ENCODE peak calls at places on chromosomes 7 and 10, in six cellular contexts. S, Q, D, R, F and N are unnamed samples.

GRCh38 chr7:94145602-94146001 is 141.4 kb upstream of the BET1 start:
- DNase-seq in S (peak; percentile 60), Q (no peak), R (no peak), F (no peak), D (no peak), N (no peak)

GRCh38 chr7:2628137-2628482 is 3.7 kb upstream of the TTYH3 start:
- DNase-seq in R (no peak), S (no peak), F (no peak), Q (no peak), D (no peak), N (no peak)

GRCh38 chr10:57506414-57507094 is 761.1 kb downstream of the IPMK start:
- DNase-seq in Q (no peak), R (no peak), F (no peak), D (no peak), S (no peak), N (no peak)

GRCh38 chr10:70578371-70578947 is 24.1 kb downstream of the PRF1 start:
- DNase-seq in R (peak; percentile 69), Q (peak; percentile 70), S (peak; percentile 52), D (no peak), F (no peak), N (no peak)

GRCh38 chr10:52967806-52968795 is 195.5 kb upstream of the MBL2 start:
- DNase-seq in F (no peak), Q (no peak), R (no peak), S (no peak), D (no peak), N (no peak)

GRCh38 chr7:134720091-134720935 is 59.1 kb upstream of the CALD1 start:
- DNase-seq in F (no peak), R (no peak), D (no peak), Q (no peak), S (peak; percentile 69), N (no peak)

GRCh38 chr10:29811751-29812427 is 177.1 kb upstream of the SVIL start:
- DNase-seq in R (no peak), S (peak; percentile 95), Q (no peak), D (peak; percentile 36), F (no peak), N (peak; percentile 63)

GRCh38 chr10:5545011-5545410 is 20.2 kb downstream of the CALML3 start:
- DNase-seq in D (no peak), Q (no peak), S (no peak), R (no peak), F (no peak), N (peak; percentile 2)

GRCh38 chr10:16891375-16892313 is 74.4 kb upstream of the RSU1 start:
- DNase-seq in D (peak; percentile 64), S (peak; percentile 76), F (no peak), Q (no peak), R (no peak), N (no peak)

GRCh38 chr7:128872394-128872824 is 9.8 kb downstream of the ATP6V1F start:
- DNase-seq in S (no peak), F (no peak), R (no peak), Q (no peak), D (no peak), N (no peak)
- TF ChIP-seq CTCF in S (peak; percentile 1), F (peak; percentile 8), R (no peak), Q (peak; percentile 48), D (no peak), N (no peak)

DNA sequence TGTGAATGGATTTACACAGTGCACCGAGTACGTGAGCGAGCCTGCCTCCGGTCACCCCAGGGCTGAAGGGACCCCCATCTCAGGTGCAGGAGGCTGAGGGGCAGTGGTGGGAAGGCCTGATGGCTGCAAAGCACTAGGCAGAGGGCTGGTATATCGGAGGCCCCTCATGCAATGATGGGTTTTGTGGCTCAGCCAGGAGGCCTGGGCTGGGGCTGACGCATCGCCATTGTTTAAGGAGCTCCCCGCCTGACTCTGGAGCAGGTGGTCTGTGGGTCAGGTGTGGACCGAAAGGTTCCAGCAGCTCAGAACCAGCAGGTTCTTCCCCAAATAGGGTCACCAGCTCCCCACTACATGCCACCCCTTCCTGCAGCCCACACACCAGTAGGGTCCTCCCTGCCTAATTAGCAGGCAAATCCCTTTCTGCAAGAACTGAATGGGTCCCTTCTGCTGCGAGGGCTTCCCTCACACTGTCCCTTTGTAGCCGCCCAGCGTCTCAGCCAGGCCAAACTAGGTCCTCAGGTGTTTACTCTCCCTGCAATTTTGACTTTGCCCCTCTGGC is 33.0 kb downstream of the OAT start:
- DNase-seq in F (no peak), S (no peak), R (no peak), Q (no peak), D (no peak), N (no peak)
- TF ChIP-seq CTCF in F (no peak), S (no peak), R (no peak), Q (no peak), D (no peak), N (no peak)

DNA sequence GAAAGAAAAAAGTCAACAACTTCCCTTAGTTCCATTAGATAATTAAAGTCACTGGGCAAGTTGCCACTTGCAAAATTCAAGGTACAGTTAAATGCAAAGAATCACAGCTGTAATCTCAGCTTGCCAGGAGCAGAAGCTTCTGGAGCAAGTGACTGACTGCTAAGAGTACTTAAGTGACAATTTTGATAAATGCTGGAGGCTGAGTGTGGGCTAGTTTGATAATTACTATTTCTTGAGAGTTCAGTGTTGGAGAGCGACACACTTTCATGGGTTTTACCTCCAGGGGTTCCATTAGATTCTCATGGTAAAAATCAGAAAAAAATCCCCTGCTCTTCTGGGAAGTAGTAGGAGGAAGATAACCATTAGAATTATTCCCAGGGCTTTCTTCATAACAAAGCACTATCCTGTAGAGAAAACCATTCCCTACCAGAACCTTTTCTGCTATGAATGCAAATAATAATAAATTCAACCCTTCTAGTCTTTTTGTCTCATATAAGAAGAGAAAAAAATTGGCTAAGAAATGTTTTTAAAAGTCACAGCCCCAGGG is 486.3 kb downstream of the POM121L12 start:
- DNase-seq in F (no peak), Q (no peak), D (no peak), S (no peak), R (no peak), N (no peak)
- TF ChIP-seq CTCF in F (no peak), Q (no peak), D (no peak), S (no peak), R (no peak), N (no peak)

DNA sequence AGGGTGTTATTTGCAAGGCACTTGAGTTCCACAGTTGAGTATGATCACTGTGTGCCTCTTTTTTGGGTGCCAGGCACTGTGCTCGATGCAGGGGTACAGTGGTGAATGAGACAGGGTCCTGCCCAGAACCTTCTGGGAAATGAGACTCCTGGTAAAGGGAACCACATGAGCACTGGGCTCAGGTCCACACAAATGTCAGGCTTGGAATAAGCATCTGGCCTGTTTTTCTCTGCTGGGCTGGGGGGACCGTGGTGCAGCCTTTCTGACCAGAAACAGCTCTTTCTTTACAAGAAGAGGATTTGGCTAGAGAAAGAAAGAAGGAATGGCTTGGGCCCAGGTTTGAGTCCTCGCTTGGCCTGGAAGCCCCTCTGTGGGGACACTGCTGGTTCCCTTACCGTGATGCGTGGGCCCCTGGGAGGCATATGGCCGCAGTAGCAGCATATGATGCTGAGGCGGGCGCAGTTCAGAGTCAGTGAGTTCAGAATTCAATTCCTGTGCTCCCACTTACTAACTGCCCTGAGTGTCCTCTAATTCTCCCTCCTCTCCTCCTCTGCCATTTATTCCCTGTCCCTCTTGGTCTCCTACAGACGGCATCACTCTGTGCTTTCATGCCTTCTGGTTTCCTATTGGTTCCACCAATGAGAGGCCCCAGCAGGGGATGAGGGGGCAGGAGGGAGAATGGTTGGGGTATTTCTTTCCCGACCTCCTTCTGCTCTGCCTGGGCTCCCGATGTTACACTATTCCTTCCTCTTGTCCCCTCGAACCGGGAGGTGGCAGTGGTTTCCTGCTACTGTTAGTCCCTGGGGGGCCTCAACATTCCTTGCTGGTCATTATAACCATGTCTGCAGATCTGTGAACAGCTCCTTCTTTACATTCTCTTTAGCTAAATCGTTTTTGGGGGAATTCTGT is 9.6 kb upstream of the KCP start:
- DNase-seq in Q (no peak), F (no peak), D (no peak), R (no peak), S (no peak), N (no peak)
- TF ChIP-seq CTCF in Q (no peak), F (peak; percentile 2), D (no peak), R (no peak), S (no peak), N (no peak)